ENCODE peak calls at places on chromosomes 3 and 15, in eight cellular contexts. V is left ventricle myocardium inferior, J is heart left ventricle, B is Calu3, U is GM10248, T is GM23338, P is left lung, Q is fibroblast of lung. N is an unnamed sample.

GRCh38 chr3:99929409-99930139 is 111.9 kb downstream of the CMSS1 start:
- DNase-seq in V (peak), J (no peak), B (no peak), U (no peak), T (no peak), P (no peak), Q (peak), N (no peak)

GRCh38 chr15:67127925-67128324 is 62.5 kb downstream of the SMAD3 start:
- DNase-seq in V (no peak), J (no peak), B (no peak), U (no peak), T (no peak), P (no peak), Q (peak), N (peak)

GRCh38 chr3:103052236-103052830 is 617.5 kb downstream of the ZPLD1 start:
- DNase-seq in V (peak), J (peak), B (peak), U (no peak), T (no peak), P (peak), Q (peak), N (no peak)

GRCh38 chr3:44045476-44046275 is 196.0 kb upstream of the TOPAZ1 start:
- DNase-seq in V (no peak), J (no peak), B (peak), U (peak), T (no peak), P (peak), Q (no peak), N (no peak)

GRCh38 chr15:22960126-22960525 is 20.0 kb downstream of the CYFIP1 start:
- DNase-seq in V (no peak), J (peak), B (no peak), U (no peak), T (no peak), P (no peak), Q (no peak), N (no peak)

GRCh38 chr3:38227989-38228388 is 37.6 kb upstream of the SLC22A13 start:
- DNase-seq in V (no peak), J (no peak), B (no peak), U (no peak), T (no peak), P (no peak), Q (peak), N (no peak)

GRCh38 chr15:48267766-48268165 is 61.7 kb downstream of the SLC12A1 start:
- DNase-seq in V (no peak), J (no peak), B (no peak), U (no peak), T (no peak), P (no peak), Q (no peak), N (no peak)

GRCh38 chr15:84981711-84982300 is at the start of gene PDE8A:
- DNase-seq in V (peak), J (peak), B (peak), U (peak), T (peak), P (peak), Q (no peak), N (no peak)

DNA sequence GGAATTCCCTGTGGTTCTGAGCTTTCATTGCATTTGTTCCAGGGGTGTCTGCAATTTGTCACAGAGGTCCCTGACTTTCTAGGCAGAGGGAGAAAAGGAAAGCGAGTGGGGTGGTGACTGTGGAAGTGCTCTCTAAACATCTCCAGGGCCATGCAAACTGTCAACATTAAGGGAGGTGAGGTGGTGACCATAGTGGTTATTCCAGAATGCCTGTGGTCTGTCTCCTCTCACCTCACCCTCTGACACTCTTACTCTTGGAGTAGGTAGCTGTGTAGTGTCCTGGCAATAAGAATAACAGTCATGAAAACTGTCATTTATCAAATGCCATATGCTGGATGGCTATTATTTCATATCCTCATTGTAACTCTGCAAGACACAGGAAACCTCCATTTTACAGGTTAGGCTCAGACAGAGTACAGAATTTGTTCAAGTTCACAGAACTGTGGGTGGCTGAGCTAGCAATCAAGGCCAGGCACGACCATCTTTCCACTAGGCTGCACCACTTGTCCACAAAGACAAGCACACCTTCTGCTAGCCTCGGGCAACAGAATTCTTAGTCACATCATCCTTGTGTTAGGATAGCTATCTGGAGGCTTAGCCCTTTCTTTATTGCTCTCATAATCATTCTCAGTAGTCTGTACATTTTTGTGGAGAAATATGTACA is 179.4 kb downstream of the CD47 start:
- DNase-seq in V (no peak), J (no peak), B (no peak), U (peak), T (no peak), P (no peak), Q (no peak), N (no peak)
- TF ChIP-seq CTCF in V (no peak), J (no peak), B (no peak), U (no peak), T (peak), P (no peak), Q (no peak), N (no peak)

GRCh38 chr15:57862761-57863160 is 156.2 kb downstream of the POLR2M start:
- DNase-seq in V (no peak), J (no peak), B (no peak), U (no peak), T (no peak), P (no peak), Q (no peak), N (no peak)

GRCh38 chr15:57861805-57862586 is 155.5 kb downstream of the POLR2M start:
- DNase-seq in V (no peak), J (no peak), B (no peak), U (no peak), T (no peak), P (no peak), Q (peak), N (peak)

GRCh38 chr15:57865294-57865693 is 158.8 kb downstream of the POLR2M start:
- DNase-seq in V (no peak), J (no peak), B (peak), U (peak), T (peak), P (no peak), Q (no peak), N (no peak)

GRCh38 chr15:57867970-57868791 is 161.7 kb downstream of the POLR2M start:
- DNase-seq in V (no peak), J (no peak), B (no peak), U (no peak), T (no peak), P (no peak), Q (no peak), N (no peak)

GRCh38 chr15:57866149-57866736 is 159.7 kb downstream of the POLR2M start:
- DNase-seq in V (peak), J (peak), B (peak), U (peak), T (peak), P (no peak), Q (peak), N (no peak)
- TF ChIP-seq CTCF in V (peak), J (peak), B (peak), U (peak), T (peak), P (peak), Q (peak), N (peak)

GRCh38 chr3:36957072-36957471 is 12.2 kb upstream of the TRANK1 start:
- DNase-seq in V (no peak), J (no peak), B (no peak), U (no peak), T (peak), P (no peak), Q (no peak), N (no peak)
- TF ChIP-seq CTCF in V (no peak), J (no peak), B (no peak), U (no peak), T (peak), P (no peak), Q (no peak), N (no peak)

GRCh38 chr3:180594631-180595348 is 7.2 kb upstream of the TTC14 start:
- DNase-seq in V (no peak), J (no peak), B (no peak), U (peak), T (peak), P (no peak), Q (peak), N (peak)
- TF ChIP-seq CTCF in V (peak), J (peak), B (peak), U (peak), T (peak), P (no peak), Q (peak), N (peak)

GRCh38 chr3:40971191-40972168 is 227.8 kb upstream of the CTNNB1 start:
- DNase-seq in V (peak), J (peak), B (peak), U (peak), T (no peak), P (peak), Q (peak), N (peak)
- TF ChIP-seq CTCF in V (peak), J (no peak), B (no peak), U (peak), T (peak), P (no peak), Q (no peak), N (no peak)

GRCh38 chr15:29089731-29090616 is 179.6 kb downstream of the NSMCE3 start:
- DNase-seq in V (no peak), J (no peak), B (no peak), U (no peak), T (peak), P (no peak), Q (peak), N (no peak)
- TF ChIP-seq CTCF in V (no peak), J (no peak), B (no peak), U (no peak), T (peak), P (no peak), Q (no peak), N (no peak)

GRCh38 chr15:45274636-45275035 is 22.6 kb downstream of the SLC28A2 start:
- DNase-seq in V (no peak), J (no peak), B (peak), U (no peak), T (no peak), P (no peak), Q (no peak), N (no peak)

GRCh38 chr15:45279024-45279697 is 27.1 kb downstream of the SLC28A2 start:
- DNase-seq in V (peak), J (peak), B (peak), U (peak), T (peak), P (peak), Q (peak), N (peak)

GRCh38 chr15:45276851-45277250 is 24.8 kb downstream of the SLC28A2 start:
- DNase-seq in V (no peak), J (no peak), B (no peak), U (peak), T (peak), P (no peak), Q (peak), N (peak)
- TF ChIP-seq CTCF in V (peak), J (peak), B (no peak), U (peak), T (peak), P (no peak), Q (peak), N (peak)

GRCh38 chr15:94168250-94168649 is 63.1 kb upstream of the MCTP2 start:
- DNase-seq in V (no peak), J (no peak), B (peak), U (peak), T (peak), P (no peak), Q (no peak), N (no peak)
- TF ChIP-seq CTCF in V (peak), J (peak), B (peak), U (no peak), T (peak), P (peak), Q (no peak), N (peak)